ENCODE peak calls at places on chromosomes 2 and 18, in six cellular contexts. One of them, this sample, is unnamed.

GRCh38 chr18:56568986-56569385 is 69.4 kb downstream of the TXNL1 start:
- DNase-seq in CD8-positive, alpha-beta memory T cell: no peak
- DNase-seq in pons: peak; percentile 67
- DNase-seq in prostate gland: no peak
- DNase-seq in T47D: no peak
- DNase-seq in H4: no peak
- DNase-seq in this sample: peak; percentile 25

GRCh38 chr2:165182029-165182428 is 21.8 kb downstream of the SCN3A start:
- DNase-seq in CD8-positive, alpha-beta memory T cell: no peak
- DNase-seq in pons: no peak
- DNase-seq in prostate gland: no peak
- DNase-seq in T47D: no peak
- DNase-seq in H4: no peak
- DNase-seq in this sample: no peak

GRCh38 chr18:62678847-62679535 is 36.4 kb upstream of the PHLPP1 start:
- DNase-seq in CD8-positive, alpha-beta memory T cell: no peak
- DNase-seq in pons: no peak
- DNase-seq in prostate gland: no peak
- DNase-seq in T47D: no peak
- DNase-seq in H4: no peak
- DNase-seq in this sample: no peak

GRCh38 chr2:217746741-217747287 is 256.0 kb downstream of the TNS1 start:
- DNase-seq in CD8-positive, alpha-beta memory T cell: no peak
- DNase-seq in pons: no peak
- DNase-seq in prostate gland: no peak
- DNase-seq in T47D: no peak
- DNase-seq in H4: no peak
- DNase-seq in this sample: no peak

GRCh38 chr2:43344911-43345373 is 118.5 kb upstream of the ZFP36L2 start:
- DNase-seq in CD8-positive, alpha-beta memory T cell: no peak
- DNase-seq in pons: no peak
- DNase-seq in prostate gland: no peak
- DNase-seq in T47D: no peak
- DNase-seq in H4: no peak
- DNase-seq in this sample: no peak

GRCh38 chr2:235534608-235535422 is 41.0 kb downstream of the AGAP1 start:
- DNase-seq in CD8-positive, alpha-beta memory T cell: no peak
- DNase-seq in pons: no peak
- DNase-seq in prostate gland: no peak
- DNase-seq in T47D: no peak
- DNase-seq in H4: no peak
- DNase-seq in this sample: no peak

GRCh38 chr2:27645197-27645596 is 16.3 kb downstream of the GPN1 start:
- DNase-seq in CD8-positive, alpha-beta memory T cell: no peak
- DNase-seq in pons: no peak
- DNase-seq in prostate gland: no peak
- DNase-seq in T47D: no peak
- DNase-seq in H4: no peak
- DNase-seq in this sample: no peak

GRCh38 chr18:58630071-58630470 is 1.2 kb upstream of the ALPK2 start:
- DNase-seq in CD8-positive, alpha-beta memory T cell: no peak
- DNase-seq in pons: no peak
- DNase-seq in prostate gland: no peak
- DNase-seq in T47D: no peak
- DNase-seq in H4: no peak
- DNase-seq in this sample: no peak

GRCh38 chr18:76475450-76476203 is 19.4 kb downstream of the ZNF516 start:
- DNase-seq in CD8-positive, alpha-beta memory T cell: no peak
- DNase-seq in pons: no peak
- DNase-seq in prostate gland: no peak
- DNase-seq in T47D: no peak
- DNase-seq in H4: peak; percentile 40
- DNase-seq in this sample: no peak

GRCh38 chr18:3889803-3890202 is 439.8 kb downstream of the TGIF1 start:
- DNase-seq in CD8-positive, alpha-beta memory T cell: no peak
- DNase-seq in pons: no peak
- DNase-seq in prostate gland: no peak
- DNase-seq in T47D: no peak
- DNase-seq in H4: peak; percentile 20
- DNase-seq in this sample: no peak

GRCh38 chr2:135132314-135132713 is 80.2 kb downstream of the RAB3GAP1 start:
- DNase-seq in CD8-positive, alpha-beta memory T cell: no peak
- DNase-seq in pons: no peak
- DNase-seq in prostate gland: no peak
- DNase-seq in T47D: no peak
- DNase-seq in H4: no peak
- DNase-seq in this sample: no peak

GRCh38 chr2:238083919-238084318 is 16.2 kb upstream of the ESPNL start:
- DNase-seq in CD8-positive, alpha-beta memory T cell: no peak
- DNase-seq in pons: no peak
- DNase-seq in prostate gland: no peak
- DNase-seq in T47D: no peak
- DNase-seq in H4: no peak
- DNase-seq in this sample: no peak

GRCh38 chr2:174878537-174879147 is 114.4 kb upstream of the CHRNA1 start:
- DNase-seq in CD8-positive, alpha-beta memory T cell: no peak
- DNase-seq in pons: peak; percentile 29
- DNase-seq in prostate gland: peak; percentile 16
- DNase-seq in T47D: peak; percentile 5
- DNase-seq in H4: peak; percentile 57
- DNase-seq in this sample: peak; percentile 16

GRCh38 chr2:9076210-9076609 is 72.7 kb upstream of the MBOAT2 start:
- DNase-seq in CD8-positive, alpha-beta memory T cell: no peak
- DNase-seq in pons: no peak
- DNase-seq in prostate gland: no peak
- DNase-seq in T47D: no peak
- DNase-seq in H4: no peak
- DNase-seq in this sample: no peak

GRCh38 chr2:100029460-100029859 is 112.9 kb downstream of the AFF3 start:
- DNase-seq in CD8-positive, alpha-beta memory T cell: no peak
- DNase-seq in pons: no peak
- DNase-seq in prostate gland: no peak
- DNase-seq in T47D: no peak
- DNase-seq in H4: no peak
- DNase-seq in this sample: no peak

GRCh38 chr2:120269076-120269744 is 16.6 kb downstream of the RALB start:
- DNase-seq in CD8-positive, alpha-beta memory T cell: no peak
- DNase-seq in pons: no peak
- DNase-seq in prostate gland: no peak
- DNase-seq in T47D: no peak
- DNase-seq in H4: no peak
- DNase-seq in this sample: no peak

GRCh38 chr2:19576411-19576810 is 218.0 kb upstream of the OSR1 start:
- DNase-seq in CD8-positive, alpha-beta memory T cell: no peak
- DNase-seq in pons: no peak
- DNase-seq in prostate gland: no peak
- DNase-seq in T47D: peak; percentile 78
- DNase-seq in H4: no peak
- DNase-seq in this sample: no peak

GRCh38 chr2:28981016-28981441 is at the start of gene TOGARAM2:
- DNase-seq in CD8-positive, alpha-beta memory T cell: no peak
- DNase-seq in pons: no peak
- DNase-seq in prostate gland: peak; percentile 27
- DNase-seq in T47D: peak; percentile 15
- DNase-seq in H4: no peak
- DNase-seq in this sample: peak; percentile 35

GRCh38 chr2:173991857-173992588 is 26.9 kb upstream of the SP3 start:
- DNase-seq in CD8-positive, alpha-beta memory T cell: no peak
- DNase-seq in pons: no peak
- DNase-seq in prostate gland: no peak
- DNase-seq in T47D: peak; percentile 10
- DNase-seq in H4: no peak
- DNase-seq in this sample: no peak

GRCh38 chr2:45102579-45103117 is 93.4 kb upstream of the SIX2 start:
- DNase-seq in CD8-positive, alpha-beta memory T cell: no peak
- DNase-seq in pons: no peak
- DNase-seq in prostate gland: no peak
- DNase-seq in T47D: no peak
- DNase-seq in H4: no peak
- DNase-seq in this sample: no peak

GRCh38 chr2:178479275-178479616 is 846 bp upstream of the FKBP7 start:
- DNase-seq in CD8-positive, alpha-beta memory T cell: no peak
- DNase-seq in pons: no peak
- DNase-seq in prostate gland: no peak
- DNase-seq in T47D: no peak
- DNase-seq in H4: no peak
- DNase-seq in this sample: no peak

GRCh38 chr2:6877402-6878305 is at the start of gene RSAD2:
- DNase-seq in CD8-positive, alpha-beta memory T cell: no peak
- DNase-seq in pons: peak; percentile 58
- DNase-seq in prostate gland: peak; percentile 28
- DNase-seq in T47D: peak; percentile 34
- DNase-seq in H4: peak; percentile 39
- DNase-seq in this sample: peak; percentile 40

GRCh38 chr2:180644709-180645108 is 335.7 kb upstream of the UBE2E3 start:
- DNase-seq in CD8-positive, alpha-beta memory T cell: no peak
- DNase-seq in pons: no peak
- DNase-seq in prostate gland: no peak
- DNase-seq in T47D: no peak
- DNase-seq in H4: peak; percentile 21
- DNase-seq in this sample: no peak

GRCh38 chr18:35526476-35527120 is 28.8 kb upstream of the INO80C start:
- DNase-seq in CD8-positive, alpha-beta memory T cell: no peak
- DNase-seq in pons: peak; percentile 17
- DNase-seq in prostate gland: no peak
- DNase-seq in T47D: peak; percentile 58
- DNase-seq in H4: peak; percentile 23
- DNase-seq in this sample: peak; percentile 47

GRCh38 chr18:2256577-2256976 is 314.7 kb downstream of the METTL4 start:
- DNase-seq in CD8-positive, alpha-beta memory T cell: no peak
- DNase-seq in pons: no peak
- DNase-seq in prostate gland: no peak
- DNase-seq in T47D: no peak
- DNase-seq in H4: no peak
- DNase-seq in this sample: no peak

GRCh38 chr2:74566423-74567085 is 12.0 kb downstream of the DOK1 start:
- DNase-seq in CD8-positive, alpha-beta memory T cell: no peak
- DNase-seq in pons: no peak
- DNase-seq in prostate gland: no peak
- DNase-seq in T47D: no peak
- DNase-seq in H4: peak; percentile 36
- DNase-seq in this sample: no peak

GRCh38 chr2:72145658-72146329 is 1.9 kb downstream of the CYP26B1 start:
- DNase-seq in CD8-positive, alpha-beta memory T cell: no peak
- DNase-seq in pons: no peak
- DNase-seq in prostate gland: no peak
- DNase-seq in T47D: no peak
- DNase-seq in H4: no peak
- DNase-seq in this sample: peak; percentile 8

GRCh38 chr2:172299741-172300140 is 127.6 kb upstream of the ITGA6 start:
- DNase-seq in CD8-positive, alpha-beta memory T cell: no peak
- DNase-seq in pons: no peak
- DNase-seq in prostate gland: peak; percentile 77
- DNase-seq in T47D: peak; percentile 35
- DNase-seq in H4: no peak
- DNase-seq in this sample: no peak